ENCODE peak calls at places on chromosomes 4 and X, in eight cellular contexts. T is spleen, A is upper lobe of left lung, R is testis, C is tibial nerve, H is heart left ventricle, L is Peyer's patch, W is IMR-90. S is an unnamed sample.

GRCh38 chrX:7586126-7586525 is 256.8 kb upstream of the VCX start:
- DNase-seq in A (no peak), H (no peak), L (no peak), C (no peak), T (no peak), R (no peak), W (peak), S (no peak)

GRCh38 chr4:70992354-70992753 is 1.1 kb upstream of the DCK start:
- DNase-seq in T (no peak), C (no peak), H (no peak), W (no peak), A (peak), L (no peak), R (no peak), S (no peak)

GRCh38 chrX:147912093-147912801 is 528 bp downstream of the FMR1 start:
- DNase-seq in T (peak), H (peak), R (peak), C (peak), W (peak), A (peak), L (peak), S (peak)

GRCh38 chrX:42237956-42238355 is 314.6 kb upstream of the CASK start:
- DNase-seq in C (no peak), L (no peak), A (no peak), W (peak), T (no peak), H (no peak), R (no peak), S (no peak)

GRCh38 chrX:84974803-84975202 is 28.9 kb upstream of the APOOL start:
- DNase-seq in R (no peak), L (no peak), C (no peak), T (no peak), W (no peak), H (no peak), A (no peak), S (no peak)

GRCh38 chrX:46572295-46572936 is 1.1 kb upstream of the CHST7 start:
- DNase-seq in R (no peak), A (no peak), W (no peak), H (no peak), T (no peak), C (no peak), L (no peak), S (no peak)

GRCh38 chr4:186008057-186008456 is 60.9 kb upstream of the TLR3 start:
- DNase-seq in R (no peak), T (no peak), H (no peak), C (no peak), L (no peak), A (no peak), W (no peak), S (no peak)

GRCh38 chr4:161003418-161004057 is 1160.3 kb downstream of the FSTL5 start:
- DNase-seq in A (no peak), L (no peak), H (no peak), W (no peak), T (no peak), C (no peak), R (no peak), S (no peak)

GRCh38 chrX:262391-262909 is 18.7 kb upstream of the PLCXD1 start:
- DNase-seq in A (peak), L (peak), T (peak), R (no peak), C (no peak), H (no peak), W (no peak), S (no peak)

GRCh38 chrX:19670321-19670750 is 155.0 kb upstream of the MAP3K15 start:
- DNase-seq in L (no peak), C (peak), R (no peak), T (no peak), A (no peak), H (no peak), W (peak), S (no peak)

GRCh38 chr4:22514001-22514400 is 1.9 kb downstream of the ADGRA3 start:
- DNase-seq in C (no peak), H (no peak), L (no peak), W (peak), T (no peak), A (no peak), R (no peak), S (no peak)

GRCh38 chr4:40916880-40917279 is 167.1 kb downstream of the NSUN7 start:
- DNase-seq in T (no peak), H (no peak), L (peak), R (peak), C (no peak), A (peak), W (no peak), S (no peak)

GRCh38 chr4:160423879-160424451 is 1321.1 kb downstream of the RAPGEF2 start:
- DNase-seq in R (no peak), L (no peak), W (no peak), T (no peak), H (no peak), C (no peak), A (no peak), S (no peak)

GRCh38 chr4:3364199-3364598 is 71.4 kb downstream of the RGS12 start:
- DNase-seq in L (no peak), T (peak), H (no peak), C (no peak), R (no peak), W (no peak), A (no peak), S (no peak)

GRCh38 chr4:104575293-104575692 is 80.6 kb upstream of the CXXC4 start:
- DNase-seq in H (no peak), W (no peak), R (no peak), T (no peak), A (peak), L (no peak), C (no peak), S (no peak)

GRCh38 chr4:114780205-114780604 is 181.6 kb downstream of the UGT8 start:
- DNase-seq in W (peak), T (no peak), A (no peak), L (no peak), H (no peak), R (peak), C (no peak), S (no peak)

GRCh38 chrX:12814434-12814833 is 23.2 kb downstream of the PRPS2 start:
- DNase-seq in W (peak), R (no peak), H (no peak), T (no peak), L (peak), C (peak), A (no peak), S (no peak)

GRCh38 chrX:19758536-19758935 is 128.9 kb downstream of the SH3KBP1 start:
- DNase-seq in L (no peak), H (no peak), A (no peak), C (no peak), R (no peak), W (no peak), T (no peak), S (no peak)

GRCh38 chr4:168485511-168485910 is 5.2 kb upstream of the DDX60L start:
- DNase-seq in L (no peak), W (no peak), H (no peak), C (no peak), R (no peak), A (no peak), T (no peak), S (no peak)

DNA sequence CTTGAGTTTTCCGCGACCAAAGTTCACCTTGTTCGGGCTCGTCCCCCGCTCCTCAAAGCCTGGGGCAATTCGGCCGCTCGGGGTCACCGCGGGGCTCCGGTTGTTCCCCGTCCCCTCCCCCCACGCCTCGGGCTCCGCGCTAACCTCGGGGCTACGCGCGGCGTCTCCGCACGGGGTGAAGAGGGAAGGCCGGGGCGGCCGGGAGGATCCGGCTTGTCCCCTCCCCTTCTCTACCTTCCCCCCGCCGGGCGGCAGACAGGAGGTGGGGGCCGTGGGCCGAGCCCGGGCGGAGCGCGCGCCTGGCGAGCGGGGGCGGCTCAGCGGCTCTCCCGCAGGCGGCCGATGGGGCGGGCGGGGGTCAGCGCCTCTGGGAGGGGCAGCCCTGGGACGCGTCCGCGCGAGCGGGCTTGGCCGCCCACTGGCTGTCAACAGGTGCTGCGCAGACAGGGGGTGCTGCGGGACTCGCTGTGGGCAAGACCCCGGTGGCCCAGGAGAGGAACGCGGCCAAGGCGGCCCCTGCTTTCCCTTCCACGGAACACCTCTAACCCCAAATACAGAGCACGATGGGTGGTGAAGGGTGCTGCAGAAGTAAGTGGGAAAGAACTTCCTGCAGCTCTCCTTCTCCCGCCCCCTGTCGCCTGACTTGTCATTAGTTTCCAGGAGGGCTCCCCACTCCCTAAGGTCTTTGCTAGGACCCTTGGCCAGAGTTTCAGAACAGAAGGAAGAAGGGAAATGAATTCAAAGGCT is at the start of gene PDGFC:
- DNase-seq in A (peak), T (peak), C (peak), W (peak), H (peak), R (peak), L (no peak), S (peak)
- TF ChIP-seq POLR2A in A (peak), T (no peak), C (no peak), W (peak), H (peak), R (no peak), L (no peak), S (no peak)

DNA sequence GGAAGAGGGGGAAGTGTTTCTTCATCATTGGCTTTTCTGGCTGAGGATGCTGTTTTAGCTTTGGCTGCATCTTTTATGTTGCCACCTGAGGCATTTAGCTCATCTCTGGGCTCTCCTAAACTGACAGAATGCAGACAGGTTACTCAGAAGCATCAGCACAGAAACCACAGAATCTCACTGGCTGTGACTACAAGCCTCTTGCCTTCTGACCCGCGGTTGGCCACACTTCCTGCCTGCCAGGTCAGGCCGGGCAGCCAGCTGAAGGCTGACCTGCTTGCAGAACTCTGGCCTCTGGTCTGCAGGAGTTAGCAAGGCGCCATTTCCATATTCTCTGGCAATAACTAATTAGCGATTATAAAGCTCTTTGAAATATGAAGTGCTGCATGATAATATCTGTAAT is 366.5 kb downstream of the MID1IP1 start:
- DNase-seq in W (no peak), C (no peak), A (no peak), T (no peak), H (no peak), R (no peak), L (no peak), S (no peak)
- TF ChIP-seq POLR2A in W (no peak), C (no peak), A (no peak), T (no peak), H (no peak), R (no peak), L (no peak), S (no peak)

GRCh38 chrX:53683556-53684414 is 2.7 kb downstream of the HUWE1 start:
- DNase-seq in L (peak), T (peak), H (peak), W (peak), A (peak), C (peak), R (peak), S (peak)

GRCh38 chrX:53681661-53682060 is 4.9 kb downstream of the HUWE1 start:
- DNase-seq in A (no peak), H (no peak), T (no peak), W (peak), C (no peak), L (no peak), R (no peak), S (no peak)

GRCh38 chrX:53684415-53685192 is 1.9 kb downstream of the HUWE1 start:
- DNase-seq in R (no peak), L (no peak), C (no peak), T (peak), A (no peak), H (no peak), W (no peak), S (no peak)

GRCh38 chrX:53685711-53686110 is 808 bp downstream of the HUWE1 start:
- DNase-seq in L (no peak), T (no peak), H (no peak), R (no peak), W (peak), A (no peak), C (no peak), S (no peak)

GRCh38 chrX:53682885-53683555 is 3.5 kb downstream of the HUWE1 start:
- DNase-seq in W (peak), T (no peak), A (peak), L (no peak), R (peak), H (no peak), C (peak), S (no peak)
- TF ChIP-seq POLR2A in W (no peak), T (no peak), A (no peak), L (no peak), R (no peak), H (no peak), C (no peak), S (no peak)

DNA sequence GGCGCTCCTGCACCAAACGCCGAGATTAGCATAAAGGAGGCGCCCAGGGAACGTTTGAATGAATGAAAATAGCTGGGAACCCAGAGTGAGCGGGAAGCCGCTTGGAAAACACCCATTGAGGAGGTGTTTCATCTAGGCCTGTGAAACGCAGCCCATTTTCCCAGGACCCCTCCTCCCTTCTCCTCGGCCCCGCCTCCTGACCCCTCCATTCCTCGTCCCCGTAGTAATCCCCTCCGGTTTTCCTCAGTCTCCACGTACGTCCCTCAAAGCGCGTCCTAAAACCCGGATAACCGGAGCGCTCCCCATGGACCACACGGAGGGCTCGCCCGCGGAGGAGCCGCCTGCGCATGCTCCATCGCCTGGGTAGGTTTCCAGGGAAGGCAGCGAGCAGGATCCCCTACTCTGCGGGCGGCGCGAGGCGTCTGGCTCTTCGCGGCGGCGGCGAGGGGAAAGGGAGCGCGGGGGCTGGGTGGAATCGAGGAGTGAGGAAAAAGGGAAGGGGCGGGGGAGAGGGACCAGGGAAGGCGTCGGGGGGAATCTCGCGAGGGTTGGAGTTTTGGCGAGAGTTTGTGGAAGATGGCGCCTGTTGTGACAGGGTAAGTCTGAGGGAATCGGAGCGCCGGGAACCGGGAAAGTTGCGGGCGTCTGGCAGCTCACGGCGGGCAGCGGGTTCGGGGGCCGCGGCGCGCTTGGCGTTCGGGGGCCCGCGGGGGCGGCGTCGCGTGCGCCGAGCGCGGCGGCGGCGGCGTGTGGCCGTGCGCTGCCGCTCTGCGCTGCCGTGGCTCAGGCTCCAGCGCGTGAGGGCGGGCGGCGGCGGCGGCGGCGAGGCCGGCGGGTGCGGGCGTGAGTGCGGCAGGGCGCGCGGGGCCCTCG is at the start of gene RBPJ:
- DNase-seq in T (peak), L (peak), C (peak), W (peak), H (peak), A (peak), R (peak), S (peak)
- TF ChIP-seq POLR2A in T (peak), L (no peak), C (peak), W (peak), H (peak), A (peak), R (no peak), S (peak)

GRCh38 chrX:123859828-123860505 is at the start of gene XIAP:
- DNase-seq in W (peak), C (peak), R (peak), L (peak), A (peak), T (peak), H (peak), S (peak)
- TF ChIP-seq POLR2A in W (peak), C (peak), R (no peak), L (peak), A (peak), T (no peak), H (no peak), S (peak)

DNA sequence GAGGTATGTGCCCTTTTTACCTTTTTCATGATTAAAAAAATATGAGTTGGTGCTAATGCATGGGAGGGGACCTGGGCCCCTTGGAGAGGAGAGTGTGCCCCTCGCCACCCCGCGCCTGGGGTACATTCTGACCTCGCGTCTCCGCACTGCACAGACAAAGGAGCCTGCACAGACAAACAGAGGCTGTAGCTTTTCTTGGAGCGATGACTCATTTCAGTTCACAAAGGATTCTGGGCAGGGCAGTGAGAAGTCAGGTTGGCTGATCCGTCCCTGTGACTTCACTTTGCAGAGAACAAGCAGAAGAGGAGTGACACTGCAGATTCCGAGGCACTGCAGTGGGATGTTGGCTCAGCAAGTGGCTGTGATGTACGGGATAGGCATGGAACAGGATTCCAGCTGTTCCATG is 82.9 kb downstream of the STOX2 start:
- DNase-seq in W (peak), H (peak), T (no peak), A (peak), R (peak), L (no peak), C (peak), S (peak)
- TF ChIP-seq POLR2A in W (peak), H (peak), T (no peak), A (no peak), R (no peak), L (no peak), C (no peak), S (peak)

DNA sequence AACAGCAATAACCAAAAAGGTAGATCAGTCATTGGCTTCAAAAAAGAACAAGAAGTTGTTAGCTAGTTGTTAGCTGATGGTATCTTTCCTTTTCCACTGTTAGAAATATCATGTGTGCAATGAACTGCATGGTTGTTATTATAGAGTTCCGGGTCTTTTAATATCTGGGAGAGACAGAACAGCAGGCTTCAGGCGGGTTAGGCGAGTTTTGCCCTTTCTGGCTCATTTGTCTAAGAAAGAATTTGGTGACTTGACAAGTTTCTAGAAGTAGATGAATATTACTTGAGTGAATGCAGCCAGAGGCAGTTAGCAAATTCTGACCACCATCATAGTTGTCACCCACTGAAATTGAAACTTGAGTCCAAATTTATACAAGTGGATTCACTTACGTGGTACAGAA is 88.9 kb upstream of the MID1 start:
- DNase-seq in H (no peak), L (no peak), A (no peak), C (no peak), W (no peak), T (no peak), R (no peak), S (no peak)
- TF ChIP-seq POLR2A in H (no peak), L (no peak), A (no peak), C (no peak), W (no peak), T (no peak), R (no peak), S (no peak)

GRCh38 chr4:74794341-74794801 is at the start of gene BTC:
- DNase-seq in H (no peak), A (peak), T (no peak), W (no peak), R (peak), L (no peak), C (no peak), S (peak)
- TF ChIP-seq POLR2A in H (no peak), A (no peak), T (no peak), W (no peak), R (no peak), L (no peak), C (no peak), S (no peak)

DNA sequence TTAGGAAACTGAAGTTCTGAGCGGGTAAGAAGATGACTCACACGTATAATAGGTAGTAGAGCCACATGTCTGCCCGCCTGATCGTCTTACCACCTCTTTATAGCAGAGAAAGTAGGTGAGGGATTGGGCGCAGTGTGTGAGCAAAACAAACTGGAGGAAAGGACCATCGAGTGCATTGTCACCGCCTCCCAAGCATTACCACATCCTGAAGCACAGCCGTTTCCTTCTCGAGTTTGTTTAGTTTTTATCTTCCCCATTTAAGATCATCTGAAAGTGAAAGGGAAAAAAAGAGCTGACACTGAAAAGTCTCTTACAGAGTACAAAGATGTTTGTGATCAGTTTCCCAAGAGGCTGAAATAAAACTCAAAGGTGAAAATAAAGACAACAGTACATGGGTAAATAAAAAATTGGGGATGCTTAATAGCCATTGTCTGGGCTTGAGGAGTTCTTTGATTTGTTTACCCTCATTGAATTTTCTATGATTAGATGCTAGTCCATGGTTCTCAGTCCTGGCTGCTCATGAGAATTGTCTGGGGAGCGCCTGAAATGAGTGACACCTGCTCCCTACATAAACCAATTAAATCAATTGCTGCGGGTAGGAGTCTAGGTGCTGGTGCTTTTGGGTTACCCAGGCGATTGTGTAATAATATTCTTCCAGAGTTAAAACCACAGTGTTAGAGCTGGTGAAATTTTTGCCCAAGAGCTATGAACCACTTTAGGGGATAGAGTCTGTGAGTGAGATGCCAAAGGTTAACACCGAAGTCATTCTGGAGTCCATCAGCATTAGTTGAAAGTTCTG is 15.0 kb downstream of the PDK3 start:
- DNase-seq in C (peak), R (no peak), T (peak), L (peak), H (no peak), W (peak), A (peak), S (no peak)
- TF ChIP-seq POLR2A in C (no peak), R (no peak), T (no peak), L (peak), H (no peak), W (no peak), A (no peak), S (no peak)

S was measured in H54.